ENCODE peak calls at places on chromosomes 2 and 18, in five cellular contexts. One of them, this sample, is unnamed.

GRCh38 chr18:43396266-43396665 is 119.0 kb upstream of the SYT4 start:
- DNase-seq in A549: no peak
- DNase-seq in upper lobe of right lung: no peak
- DNase-seq in endodermal cell: no peak
- DNase-seq in dorsolateral prefrontal cortex: no peak
- DNase-seq in this sample: no peak

GRCh38 chr2:133568172-133568571 is at the start of gene NCKAP5:
- DNase-seq in A549: peak; percentile 38
- DNase-seq in upper lobe of right lung: no peak
- DNase-seq in endodermal cell: peak; percentile 64
- DNase-seq in dorsolateral prefrontal cortex: no peak
- DNase-seq in this sample: no peak

GRCh38 chr18:75304678-75305557 is 94.3 kb downstream of the TSHZ1 start:
- DNase-seq in A549: no peak
- DNase-seq in upper lobe of right lung: no peak
- DNase-seq in endodermal cell: no peak
- DNase-seq in dorsolateral prefrontal cortex: no peak
- DNase-seq in this sample: peak; percentile 68

GRCh38 chr2:219071189-219071816 is 10.6 kb upstream of the IHH start:
- DNase-seq in A549: no peak
- DNase-seq in upper lobe of right lung: no peak
- DNase-seq in endodermal cell: no peak
- DNase-seq in dorsolateral prefrontal cortex: no peak
- DNase-seq in this sample: no peak

GRCh38 chr2:641501-642430 is 35.4 kb downstream of the TMEM18 start:
- DNase-seq in A549: no peak
- DNase-seq in upper lobe of right lung: no peak
- DNase-seq in endodermal cell: peak; percentile 31
- DNase-seq in dorsolateral prefrontal cortex: no peak
- DNase-seq in this sample: peak; percentile 77

GRCh38 chr2:163943403-163944356 is 207.9 kb upstream of the FIGN start:
- DNase-seq in A549: no peak
- DNase-seq in upper lobe of right lung: no peak
- DNase-seq in endodermal cell: peak; percentile 48
- DNase-seq in dorsolateral prefrontal cortex: no peak
- DNase-seq in this sample: no peak

GRCh38 chr2:64846175-64846574 is 143.0 kb upstream of the SLC1A4 start:
- DNase-seq in A549: no peak
- DNase-seq in upper lobe of right lung: no peak
- DNase-seq in endodermal cell: no peak
- DNase-seq in dorsolateral prefrontal cortex: no peak
- DNase-seq in this sample: no peak

GRCh38 chr2:191657977-191658376 is 20.0 kb upstream of the NABP1 start:
- DNase-seq in A549: no peak
- DNase-seq in upper lobe of right lung: no peak
- DNase-seq in endodermal cell: no peak
- DNase-seq in dorsolateral prefrontal cortex: no peak
- DNase-seq in this sample: no peak

GRCh38 chr18:12246849-12247808 is 7.0 kb upstream of the CIDEA start:
- DNase-seq in A549: peak; percentile 21
- DNase-seq in upper lobe of right lung: no peak
- DNase-seq in endodermal cell: peak; percentile 91
- DNase-seq in dorsolateral prefrontal cortex: no peak
- DNase-seq in this sample: no peak

GRCh38 chr2:84393829-84394228 is 65.3 kb downstream of the SUCLG1 start:
- DNase-seq in A549: no peak
- DNase-seq in upper lobe of right lung: no peak
- DNase-seq in endodermal cell: no peak
- DNase-seq in dorsolateral prefrontal cortex: no peak
- DNase-seq in this sample: no peak

GRCh38 chr18:28079883-28080282 is 97.0 kb downstream of the CDH2 start:
- DNase-seq in A549: no peak
- DNase-seq in upper lobe of right lung: no peak
- DNase-seq in endodermal cell: no peak
- DNase-seq in dorsolateral prefrontal cortex: no peak
- DNase-seq in this sample: no peak

GRCh38 chr2:131104487-131105155 is 515 bp upstream of the PLEKHB2 start:
- DNase-seq in A549: peak; percentile 63
- DNase-seq in upper lobe of right lung: peak; percentile 81
- DNase-seq in endodermal cell: no peak
- DNase-seq in dorsolateral prefrontal cortex: peak; percentile 76
- DNase-seq in this sample: no peak

GRCh38 chr2:148614024-148614331 is 30.6 kb upstream of the EPC2 start:
- DNase-seq in A549: no peak
- DNase-seq in upper lobe of right lung: no peak
- DNase-seq in endodermal cell: peak; percentile 83
- DNase-seq in dorsolateral prefrontal cortex: no peak
- DNase-seq in this sample: no peak

GRCh38 chr18:10304853-10305252 is 149.6 kb upstream of the APCDD1 start:
- DNase-seq in A549: no peak
- DNase-seq in upper lobe of right lung: no peak
- DNase-seq in endodermal cell: no peak
- DNase-seq in dorsolateral prefrontal cortex: no peak
- DNase-seq in this sample: no peak

GRCh38 chr2:156038021-156038420 is 294.5 kb downstream of the NR4A2 start:
- DNase-seq in A549: no peak
- DNase-seq in upper lobe of right lung: no peak
- DNase-seq in endodermal cell: no peak
- DNase-seq in dorsolateral prefrontal cortex: no peak
- DNase-seq in this sample: no peak

GRCh38 chr2:200275281-200276103 is 31.0 kb upstream of the SPATS2L start:
- DNase-seq in A549: no peak
- DNase-seq in upper lobe of right lung: no peak
- DNase-seq in endodermal cell: no peak
- DNase-seq in dorsolateral prefrontal cortex: no peak
- DNase-seq in this sample: peak; percentile 10

GRCh38 chr18:41992066-41992465 is 37.0 kb downstream of the PIK3C3 start:
- DNase-seq in A549: no peak
- DNase-seq in upper lobe of right lung: no peak
- DNase-seq in endodermal cell: no peak
- DNase-seq in dorsolateral prefrontal cortex: no peak
- DNase-seq in this sample: no peak

GRCh38 chr18:58612239-58613055 is 16.4 kb downstream of the ALPK2 start:
- DNase-seq in A549: no peak
- DNase-seq in upper lobe of right lung: no peak
- DNase-seq in endodermal cell: no peak
- DNase-seq in dorsolateral prefrontal cortex: no peak
- DNase-seq in this sample: no peak

GRCh38 chr18:39414009-39414700 is 1848.6 kb upstream of the CELF4 start:
- DNase-seq in A549: no peak
- DNase-seq in upper lobe of right lung: no peak
- DNase-seq in endodermal cell: no peak
- DNase-seq in dorsolateral prefrontal cortex: no peak
- DNase-seq in this sample: no peak

GRCh38 chr2:137168564-137168963 is 403.2 kb downstream of the THSD7B start:
- DNase-seq in A549: no peak
- DNase-seq in upper lobe of right lung: no peak
- DNase-seq in endodermal cell: no peak
- DNase-seq in dorsolateral prefrontal cortex: no peak
- DNase-seq in this sample: no peak

GRCh38 chr2:40653829-40654228 is 201.9 kb upstream of the SLC8A1 start:
- DNase-seq in A549: no peak
- DNase-seq in upper lobe of right lung: no peak
- DNase-seq in endodermal cell: no peak
- DNase-seq in dorsolateral prefrontal cortex: no peak
- DNase-seq in this sample: no peak

GRCh38 chr2:234267534-234267933 is 217.0 kb downstream of the SPP2 start:
- DNase-seq in A549: no peak
- DNase-seq in upper lobe of right lung: no peak
- DNase-seq in endodermal cell: no peak
- DNase-seq in dorsolateral prefrontal cortex: no peak
- DNase-seq in this sample: no peak

GRCh38 chr18:32289480-32290075 is 99.7 kb downstream of the MEP1B start:
- DNase-seq in A549: peak; percentile 31
- DNase-seq in upper lobe of right lung: no peak
- DNase-seq in endodermal cell: peak; percentile 85
- DNase-seq in dorsolateral prefrontal cortex: no peak
- DNase-seq in this sample: no peak

GRCh38 chr2:150389487-150389886 is 98.0 kb downstream of the RND3 start:
- DNase-seq in A549: no peak
- DNase-seq in upper lobe of right lung: no peak
- DNase-seq in endodermal cell: no peak
- DNase-seq in dorsolateral prefrontal cortex: no peak
- DNase-seq in this sample: no peak

GRCh38 chr2:55965276-55965675 is 41.7 kb upstream of the EFEMP1 start:
- DNase-seq in A549: no peak
- DNase-seq in upper lobe of right lung: no peak
- DNase-seq in endodermal cell: no peak
- DNase-seq in dorsolateral prefrontal cortex: no peak
- DNase-seq in this sample: no peak

GRCh38 chr2:142865924-142866323 is 11.5 kb upstream of the KYNU start:
- DNase-seq in A549: no peak
- DNase-seq in upper lobe of right lung: no peak
- DNase-seq in endodermal cell: no peak
- DNase-seq in dorsolateral prefrontal cortex: no peak
- DNase-seq in this sample: no peak

GRCh38 chr2:227608469-227609338 is 5.9 kb downstream of the SCYGR3 start:
- DNase-seq in A549: no peak
- DNase-seq in upper lobe of right lung: no peak
- DNase-seq in endodermal cell: no peak
- DNase-seq in dorsolateral prefrontal cortex: no peak
- DNase-seq in this sample: peak; percentile 75

GRCh38 chr18:62529597-62529996 is 6.8 kb downstream of the ZCCHC2 start:
- DNase-seq in A549: no peak
- DNase-seq in upper lobe of right lung: no peak
- DNase-seq in endodermal cell: no peak
- DNase-seq in dorsolateral prefrontal cortex: no peak
- DNase-seq in this sample: no peak
- H3K27ac ChIP-seq in A549: no peak overlapping the region
- H3K27ac ChIP-seq in upper lobe of right lung: no peak overlapping the region
- H3K27ac ChIP-seq in endodermal cell: no peak overlapping the region
- H3K27ac ChIP-seq in dorsolateral prefrontal cortex: no peak overlapping the region
- H3K27ac ChIP-seq in this sample: peak overlapping the region; percentile 16

GRCh38 chr2:238141541-238142318 is 3.3 kb downstream of the KLHL30 start:
- DNase-seq in A549: peak; percentile 35
- DNase-seq in upper lobe of right lung: peak; percentile 83
- DNase-seq in endodermal cell: no peak
- DNase-seq in dorsolateral prefrontal cortex: no peak
- DNase-seq in this sample: no peak

GRCh38 chr2:238139141-238139840 is 823 bp downstream of the KLHL30 start:
- DNase-seq in A549: no peak
- DNase-seq in upper lobe of right lung: no peak
- DNase-seq in endodermal cell: peak; percentile 82
- DNase-seq in dorsolateral prefrontal cortex: no peak
- DNase-seq in this sample: no peak

GRCh38 chr2:238142382-238143205 is 4.1 kb downstream of the KLHL30 start:
- DNase-seq in A549: no peak
- DNase-seq in upper lobe of right lung: no peak
- DNase-seq in endodermal cell: no peak
- DNase-seq in dorsolateral prefrontal cortex: no peak
- DNase-seq in this sample: no peak

GRCh38 chr2:238139841-238140439 is 1.5 kb downstream of the KLHL30 start:
- DNase-seq in A549: no peak
- DNase-seq in upper lobe of right lung: no peak
- DNase-seq in endodermal cell: no peak
- DNase-seq in dorsolateral prefrontal cortex: no peak
- DNase-seq in this sample: no peak

DNA sequence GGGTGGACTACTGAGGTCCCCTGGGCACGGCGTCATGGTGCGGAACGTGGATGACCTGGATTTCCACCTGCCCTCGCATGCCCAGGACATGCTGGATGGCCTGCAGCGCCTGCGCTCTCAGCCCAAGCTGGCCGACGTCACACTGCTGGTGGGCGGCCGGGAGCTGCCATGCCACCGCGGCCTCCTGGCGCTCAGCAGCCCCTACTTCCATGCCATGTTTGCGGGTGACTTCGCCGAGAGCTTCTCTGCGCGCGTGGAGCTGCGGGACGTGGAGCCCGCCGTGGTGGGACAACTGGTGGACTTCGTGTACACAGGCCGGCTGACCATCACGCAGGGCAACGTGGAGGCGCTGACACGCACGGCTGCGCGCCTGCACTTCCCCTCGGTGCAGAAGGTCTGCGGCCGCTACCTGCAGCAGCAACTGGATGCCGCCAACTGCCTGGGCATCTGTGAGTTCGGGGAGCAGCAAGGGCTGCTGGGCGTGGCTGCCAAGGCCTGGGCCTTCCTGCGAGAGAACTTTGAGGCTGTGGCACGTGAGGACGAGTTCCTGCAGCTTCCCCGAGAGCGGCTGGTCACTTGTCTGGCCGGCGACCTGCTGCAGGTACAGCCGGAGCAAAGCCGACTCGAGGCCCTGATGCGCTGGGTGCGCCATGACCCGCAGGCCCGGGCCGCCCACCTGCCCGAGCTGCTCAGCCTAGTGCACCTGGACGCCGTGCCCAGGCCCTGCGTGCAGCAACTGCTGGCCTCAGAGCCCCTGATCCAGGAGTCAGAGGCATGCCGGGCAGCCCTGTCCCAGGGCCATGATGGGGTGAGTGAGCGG is 2.5 kb downstream of the KLHL30 start:
- DNase-seq in A549: no peak
- DNase-seq in upper lobe of right lung: no peak
- DNase-seq in endodermal cell: no peak
- DNase-seq in dorsolateral prefrontal cortex: no peak
- DNase-seq in this sample: no peak
- H3K4me3 ChIP-seq in A549: no peak overlapping the region
- H3K4me3 ChIP-seq in upper lobe of right lung: no peak overlapping the region
- H3K4me3 ChIP-seq in endodermal cell: no peak overlapping the region
- H3K4me3 ChIP-seq in dorsolateral prefrontal cortex: no peak overlapping the region
- H3K4me3 ChIP-seq in this sample: no peak overlapping the region

DNA sequence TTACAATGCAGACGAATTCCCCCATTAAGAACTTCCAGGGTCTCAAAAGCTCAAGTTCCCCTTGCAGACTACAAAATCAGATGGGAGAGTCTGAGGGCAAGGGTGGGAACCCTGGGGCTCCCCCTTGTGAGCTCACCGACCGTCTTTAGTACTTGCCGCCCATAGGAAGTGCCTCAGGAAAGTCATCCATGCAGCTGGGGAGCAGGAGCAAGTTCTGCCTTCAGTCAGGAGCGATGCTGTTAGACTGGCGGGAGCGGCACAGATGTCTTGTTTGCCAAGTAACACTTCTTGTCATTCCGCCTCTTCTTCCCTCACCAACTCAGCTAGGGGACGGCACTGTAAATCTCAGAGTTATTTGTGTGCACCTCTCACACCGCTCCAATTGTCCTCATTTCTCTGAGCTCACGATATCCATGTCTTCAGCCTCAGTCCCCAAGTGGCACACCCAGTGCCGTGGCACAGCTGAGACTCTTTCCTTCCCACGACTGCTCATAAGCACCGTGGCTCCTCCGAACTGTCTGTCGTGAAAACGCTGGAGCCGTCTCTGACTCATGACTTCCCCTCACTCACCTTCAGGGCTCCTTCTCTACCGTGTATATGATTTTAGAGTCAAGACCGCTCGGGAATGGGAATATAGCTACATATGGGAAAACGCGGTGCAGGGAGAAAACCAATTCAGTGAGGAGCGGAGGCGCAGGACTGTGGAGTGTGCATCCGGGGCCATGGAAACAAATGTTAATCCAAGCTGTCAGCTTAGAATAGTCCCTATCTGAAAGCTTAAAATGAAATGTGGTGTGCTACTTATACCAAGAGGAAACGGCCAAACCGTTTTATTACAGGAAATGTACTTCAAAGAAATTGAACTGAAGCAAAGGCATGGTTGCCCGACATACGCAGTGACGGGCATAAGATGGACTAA is 34.0 kb downstream of the UXS1 start:
- DNase-seq in A549: no peak
- DNase-seq in upper lobe of right lung: no peak
- DNase-seq in endodermal cell: no peak
- DNase-seq in dorsolateral prefrontal cortex: peak; percentile 60
- DNase-seq in this sample: no peak
- TF ChIP-seq CTCF in A549: no peak
- TF ChIP-seq CTCF in upper lobe of right lung: no peak
- TF ChIP-seq CTCF in endodermal cell: no peak
- TF ChIP-seq CTCF in dorsolateral prefrontal cortex: no peak
- TF ChIP-seq CTCF in this sample: no peak

GRCh38 chr2:20422679-20423271 is 24.1 kb upstream of the RHOB start:
- DNase-seq in A549: no peak
- DNase-seq in upper lobe of right lung: no peak
- DNase-seq in endodermal cell: peak; percentile 82
- DNase-seq in dorsolateral prefrontal cortex: no peak
- DNase-seq in this sample: no peak
- H3K27ac ChIP-seq in A549: no peak overlapping the region
- H3K27ac ChIP-seq in upper lobe of right lung: peak overlapping the region; percentile 42
- H3K27ac ChIP-seq in endodermal cell: no peak overlapping the region
- H3K27ac ChIP-seq in dorsolateral prefrontal cortex: no peak overlapping the region
- H3K27ac ChIP-seq in this sample: peak overlapping the region; percentile 85

This sample was measured in esophagus muscularis mucosa.